ENCODE peak calls at places on chromosomes 4 and X, in nine cellular contexts. Y is NCI-H2081 treated with DMSO at 0.1 percent for 48 hours; Z is AG20443; C is GM03348; W is NCI-H774; B is neural progenitor cell; X is iris pigment epithelial cell; R is stimulated activated CD4-positive, alpha-beta T cell treated with anti-CD3 and anti-CD28 coated beads, Interleukin-2, amount 100 ng/mL, for 48 hours; G is ACHN. M is an unnamed sample.

GRCh38 chr4:1987721-1988326 is 20.9 kb downstream of the NELFA start:
- DNase-seq in Y (no peak), Z (no peak), C (no peak), W (no peak), B (no peak), X (no peak), R (no peak), G (no peak), M (no peak)

GRCh38 chr4:152896819-152897218 is 39.3 kb upstream of the FHDC1 start:
- DNase-seq in Y (no peak), Z (peak; percentile 6), C (peak; percentile 28), W (no peak), B (no peak), X (peak; percentile 76), R (no peak), G (no peak), M (no peak)

GRCh38 chr4:166045457-166045856 is 172.4 kb downstream of the TLL1 start:
- DNase-seq in Y (no peak), Z (no peak), C (no peak), W (no peak), B (no peak), X (no peak), R (no peak), G (no peak), M (no peak)

GRCh38 chr4:135724426-135724825 is 1522.8 kb upstream of the PABPC4L start:
- DNase-seq in Y (no peak), Z (no peak), C (no peak), W (no peak), B (no peak), X (no peak), R (no peak), G (no peak), M (peak; percentile 41)

GRCh38 chrX:130179579-130180215 is 7.9 kb downstream of the RAB33A start:
- DNase-seq in Y (no peak), Z (no peak), C (no peak), W (no peak), B (no peak), X (peak; percentile 26), R (no peak), G (no peak), M (no peak)

GRCh38 chr4:1565598-1566295 is 118.4 kb downstream of the FAM53A start:
- DNase-seq in Y (no peak), Z (no peak), C (no peak), W (no peak), B (no peak), X (no peak), R (no peak), G (no peak), M (no peak)

GRCh38 chr4:105279314-105279713 is 132.6 kb downstream of the TET2 start:
- DNase-seq in Y (no peak), Z (no peak), C (no peak), W (no peak), B (no peak), X (no peak), R (no peak), G (no peak), M (no peak)

GRCh38 chrX:20224814-20225487 is 41.8 kb downstream of the RPS6KA3 start:
- DNase-seq in Y (no peak), Z (peak; percentile 8), C (peak; percentile 6), W (no peak), B (no peak), X (peak; percentile 47), R (no peak), G (no peak), M (no peak)

GRCh38 chr4:185709802-185710486 is 102.0 kb downstream of the SORBS2 start:
- DNase-seq in Y (no peak), Z (peak; percentile 39), C (peak; percentile 35), W (no peak), B (no peak), X (peak; percentile 88), R (no peak), G (no peak), M (no peak)

GRCh38 chrX:135591871-135592270 is 71.4 kb downstream of the INTS6L start:
- DNase-seq in Y (no peak), Z (no peak), C (no peak), W (no peak), B (no peak), X (no peak), R (no peak), G (no peak), M (no peak)

GRCh38 chr4:42151568-42152506 is 618 bp downstream of the BEND4 start:
- DNase-seq in Y (no peak), Z (peak; percentile 36), C (peak; percentile 22), W (peak; percentile 36), B (peak; percentile 90), X (no peak), R (no peak), G (no peak), M (no peak)

GRCh38 chrX:41322821-41323603 is 10.9 kb upstream of the DDX3X start:
- DNase-seq in Y (no peak), Z (no peak), C (no peak), W (no peak), B (no peak), X (no peak), R (no peak), G (no peak), M (no peak)

GRCh38 chrX:140507223-140507981 is 2.5 kb upstream of the SOX3 start:
- DNase-seq in Y (no peak), Z (no peak), C (no peak), W (no peak), B (peak; percentile 44), X (no peak), R (no peak), G (no peak), M (no peak)

GRCh38 chr4:184261246-184261645 is 43.6 kb upstream of the ENPP6 start:
- DNase-seq in Y (no peak), Z (no peak), C (no peak), W (no peak), B (no peak), X (no peak), R (no peak), G (no peak), M (no peak)

GRCh38 chr4:166594326-166594946 is 639.9 kb downstream of the SPOCK3 start:
- DNase-seq in Y (peak; percentile 53), Z (peak; percentile 20), C (peak; percentile 12), W (peak; percentile 40), B (peak; percentile 75), X (peak; percentile 17), R (no peak), G (peak; percentile 55), M (no peak)

GRCh38 chrX:150610446-150610845 is 42.0 kb downstream of the MTM1 start:
- DNase-seq in Y (no peak), Z (no peak), C (no peak), W (no peak), B (no peak), X (peak; percentile 21), R (no peak), G (no peak), M (no peak)

GRCh38 chrX:49291615-49292337 is 11.7 kb upstream of the GAGE10 start:
- DNase-seq in Y (no peak), Z (peak; percentile 51), C (peak; percentile 57), W (peak; percentile 0), B (peak; percentile 72), X (peak; percentile 47), R (peak; percentile 76), G (peak; percentile 46), M (no peak)

GRCh38 chr4:23733476-23733875 is 156.4 kb downstream of the PPARGC1A start:
- DNase-seq in Y (no peak), Z (no peak), C (no peak), W (no peak), B (no peak), X (no peak), R (no peak), G (no peak), M (no peak)

GRCh38 chr4:144350706-144351105 is 210.2 kb upstream of the GYPA start:
- DNase-seq in Y (no peak), Z (no peak), C (no peak), W (no peak), B (no peak), X (peak; percentile 49), R (no peak), G (no peak), M (no peak)

GRCh38 chr4:112982677-112983076 is 66.8 kb upstream of the ANK2 start:
- DNase-seq in Y (no peak), Z (peak; percentile 25), C (peak; percentile 12), W (no peak), B (no peak), X (no peak), R (no peak), G (no peak), M (no peak)

GRCh38 chrX:104324871-104325585 is 70.3 kb upstream of the ESX1 start:
- DNase-seq in Y (no peak), Z (no peak), C (no peak), W (no peak), B (no peak), X (peak; percentile 59), R (no peak), G (no peak), M (no peak)

GRCh38 chr4:76585897-76586360 is 150.9 kb downstream of the SHROOM3 start:
- DNase-seq in Y (peak; percentile 49), Z (peak; percentile 60), C (peak; percentile 75), W (peak; percentile 82), B (peak; percentile 91), X (peak; percentile 68), R (no peak), G (peak; percentile 85), M (no peak)

GRCh38 chr4:8171941-8172924 is 13.6 kb upstream of the ABLIM2 start:
- DNase-seq in Y (no peak), Z (no peak), C (no peak), W (no peak), B (no peak), X (no peak), R (peak; percentile 44), G (no peak), M (no peak)

GRCh38 chr4:47490550-47490949 is 5.5 kb downstream of the ATP10D start:
- DNase-seq in Y (no peak), Z (peak; percentile 22), C (no peak), W (no peak), B (peak; percentile 50), X (peak; percentile 58), R (no peak), G (peak; percentile 43), M (no peak)

GRCh38 chrX:36974896-36975295 is 33.3 kb upstream of the FAM47C start:
- DNase-seq in Y (no peak), Z (no peak), C (no peak), W (no peak), B (peak; percentile 19), X (no peak), R (no peak), G (no peak), M (no peak)

GRCh38 chrX:68912113-68912980 is 83.5 kb downstream of the EFNB1 start:
- DNase-seq in Y (no peak), Z (peak; percentile 35), C (no peak), W (no peak), B (peak; percentile 67), X (peak; percentile 23), R (no peak), G (no peak), M (no peak)

GRCh38 chrX:40201486-40201885 is 103.7 kb upstream of the BCOR start:
- DNase-seq in Y (no peak), Z (no peak), C (no peak), W (no peak), B (peak; percentile 37), X (no peak), R (no peak), G (no peak), M (no peak)

GRCh38 chr4:158938462-158939044 is 164.3 kb upstream of the RAPGEF2 start:
- DNase-seq in Y (no peak), Z (peak; percentile 51), C (peak; percentile 22), W (no peak), B (no peak), X (peak; percentile 24), R (no peak), G (no peak), M (no peak)

GRCh38 chr4:97432551-97432950 is 710.7 kb downstream of the STPG2 start:
- DNase-seq in Y (no peak), Z (no peak), C (no peak), W (no peak), B (no peak), X (no peak), R (no peak), G (no peak), M (peak; percentile 30)

GRCh38 chr4:56134272-56134671 is 185.5 kb downstream of the CEP135 start:
- DNase-seq in Y (no peak), Z (no peak), C (peak; percentile 18), W (no peak), B (peak; percentile 26), X (peak; percentile 78), R (no peak), G (no peak), M (no peak)

GRCh38 chrX:46376246-46376885 is 168.9 kb downstream of the ZNF674 start:
- DNase-seq in Y (peak; percentile 22), Z (peak; percentile 63), C (peak; percentile 51), W (no peak), B (peak; percentile 69), X (peak; percentile 62), R (no peak), G (peak; percentile 59), M (peak; percentile 33)